ENCODE peak calls at places on chromosomes 12 and 14, in four cellular contexts. One of them, this sample, is unnamed.

GRCh38 chr12:108310489-108310888 is 28.6 kb downstream of the CMKLR1 start:
- DNase-seq in NCI-H1417: no peak
- DNase-seq in non-pigmented ciliary epithelial cell: no peak
- DNase-seq in PC-3: no peak
- DNase-seq in this sample: no peak

GRCh38 chr12:21353487-21353886 is 18.8 kb upstream of the SLCO1A2 start:
- DNase-seq in NCI-H1417: no peak
- DNase-seq in non-pigmented ciliary epithelial cell: no peak
- DNase-seq in PC-3: no peak
- DNase-seq in this sample: no peak

GRCh38 chr14:81302613-81303012 is 81.9 kb upstream of the GTF2A1 start:
- DNase-seq in NCI-H1417: no peak
- DNase-seq in non-pigmented ciliary epithelial cell: no peak
- DNase-seq in PC-3: no peak
- DNase-seq in this sample: no peak

GRCh38 chr12:78641837-78642423 is 222.6 kb upstream of the SYT1 start:
- DNase-seq in NCI-H1417: no peak
- DNase-seq in non-pigmented ciliary epithelial cell: no peak
- DNase-seq in PC-3: peak
- DNase-seq in this sample: no peak

GRCh38 chr12:6778571-6779550 is 6.5 kb downstream of the LAG3 start:
- DNase-seq in NCI-H1417: peak
- DNase-seq in non-pigmented ciliary epithelial cell: peak
- DNase-seq in PC-3: peak
- DNase-seq in this sample: peak

GRCh38 chr12:116529048-116529447 is 30.1 kb upstream of the MAP1LC3B2 start:
- DNase-seq in NCI-H1417: no peak
- DNase-seq in non-pigmented ciliary epithelial cell: no peak
- DNase-seq in PC-3: peak
- DNase-seq in this sample: no peak

GRCh38 chr12:52870361-52871290 is 21.8 kb upstream of the KRT78 start:
- DNase-seq in NCI-H1417: peak
- DNase-seq in non-pigmented ciliary epithelial cell: no peak
- DNase-seq in PC-3: peak
- DNase-seq in this sample: peak

GRCh38 chr14:61188936-61189808 is 92.0 kb downstream of the TMEM30B start:
- DNase-seq in NCI-H1417: peak
- DNase-seq in non-pigmented ciliary epithelial cell: no peak
- DNase-seq in PC-3: peak
- DNase-seq in this sample: no peak

GRCh38 chr12:119804011-119804641 is 73.0 kb downstream of the CIT start:
- DNase-seq in NCI-H1417: no peak
- DNase-seq in non-pigmented ciliary epithelial cell: peak
- DNase-seq in PC-3: peak
- DNase-seq in this sample: no peak

GRCh38 chr12:108240027-108240785 is 98.9 kb downstream of the CMKLR1 start:
- DNase-seq in NCI-H1417: no peak
- DNase-seq in non-pigmented ciliary epithelial cell: no peak
- DNase-seq in PC-3: no peak
- DNase-seq in this sample: no peak

GRCh38 chr12:92570056-92570753 is 132.6 kb upstream of the PLEKHG7 start:
- DNase-seq in NCI-H1417: peak
- DNase-seq in non-pigmented ciliary epithelial cell: peak
- DNase-seq in PC-3: peak
- DNase-seq in this sample: peak

GRCh38 chr12:114668151-114668891 is 15.7 kb downstream of the TBX3 start:
- DNase-seq in NCI-H1417: peak
- DNase-seq in non-pigmented ciliary epithelial cell: no peak
- DNase-seq in PC-3: peak
- DNase-seq in this sample: peak

GRCh38 chr12:12922191-12922616 is 29.8 kb downstream of the GPRC5D start:
- DNase-seq in NCI-H1417: no peak
- DNase-seq in non-pigmented ciliary epithelial cell: no peak
- DNase-seq in PC-3: peak
- DNase-seq in this sample: no peak

GRCh38 chr12:54294152-54294913 is 6.5 kb downstream of the NFE2 start:
- DNase-seq in NCI-H1417: peak
- DNase-seq in non-pigmented ciliary epithelial cell: no peak
- DNase-seq in PC-3: peak
- DNase-seq in this sample: peak

GRCh38 chr12:108890208-108890607 is 10.3 kb downstream of the DAO start:
- DNase-seq in NCI-H1417: no peak
- DNase-seq in non-pigmented ciliary epithelial cell: no peak
- DNase-seq in PC-3: peak
- DNase-seq in this sample: no peak

GRCh38 chr12:88658009-88658408 is 77.7 kb upstream of the KITLG start:
- DNase-seq in NCI-H1417: no peak
- DNase-seq in non-pigmented ciliary epithelial cell: no peak
- DNase-seq in PC-3: peak
- DNase-seq in this sample: no peak

GRCh38 chr14:81416981-81417380 is 16.9 kb upstream of the STON2 start:
- DNase-seq in NCI-H1417: no peak
- DNase-seq in non-pigmented ciliary epithelial cell: no peak
- DNase-seq in PC-3: no peak
- DNase-seq in this sample: no peak

GRCh38 chr12:3304436-3305135 is 186.4 kb upstream of the PRMT8 start:
- DNase-seq in NCI-H1417: no peak
- DNase-seq in non-pigmented ciliary epithelial cell: peak
- DNase-seq in PC-3: peak
- DNase-seq in this sample: peak

GRCh38 chr12:83843531-83843930 is 1069.1 kb downstream of the SLC6A15 start:
- DNase-seq in NCI-H1417: no peak
- DNase-seq in non-pigmented ciliary epithelial cell: no peak
- DNase-seq in PC-3: no peak
- DNase-seq in this sample: no peak

GRCh38 chr14:104486222-104486743 is 93.3 kb upstream of the C14orf180 start:
- DNase-seq in NCI-H1417: no peak
- DNase-seq in non-pigmented ciliary epithelial cell: no peak
- DNase-seq in PC-3: no peak
- DNase-seq in this sample: no peak

GRCh38 chr12:104219908-104220404 is 4.4 kb downstream of the TXNRD1 start:
- DNase-seq in NCI-H1417: no peak
- DNase-seq in non-pigmented ciliary epithelial cell: peak
- DNase-seq in PC-3: peak
- DNase-seq in this sample: no peak

GRCh38 chr14:22471545-22472121 is 117.4 kb downstream of the DAD1 start:
- DNase-seq in NCI-H1417: no peak
- DNase-seq in non-pigmented ciliary epithelial cell: no peak
- DNase-seq in PC-3: peak
- DNase-seq in this sample: peak

GRCh38 chr14:53979747-53980642 is 23.4 kb upstream of the BMP4 start:
- DNase-seq in NCI-H1417: no peak
- DNase-seq in non-pigmented ciliary epithelial cell: no peak
- DNase-seq in PC-3: no peak
- DNase-seq in this sample: no peak

GRCh38 chr12:12721251-12721689 is 4.1 kb downstream of the CDKN1B start:
- DNase-seq in NCI-H1417: peak
- DNase-seq in non-pigmented ciliary epithelial cell: no peak
- DNase-seq in PC-3: peak
- DNase-seq in this sample: peak

GRCh38 chr14:58078068-58078467 is 73.9 kb downstream of the ARMH4 start:
- DNase-seq in NCI-H1417: no peak
- DNase-seq in non-pigmented ciliary epithelial cell: peak
- DNase-seq in PC-3: peak
- DNase-seq in this sample: no peak

GRCh38 chr12:31008241-31008711 is 65.4 kb upstream of the DDX11 start:
- DNase-seq in NCI-H1417: no peak
- DNase-seq in non-pigmented ciliary epithelial cell: no peak
- DNase-seq in PC-3: no peak
- DNase-seq in this sample: no peak

This sample was measured in NCI-H1092 treated with DMSO at 0.1 percent for 48 hours.